ENCODE peak calls at places on chromosomes 12 and 14, in five cellular contexts. One of them, this sample, is unnamed.

GRCh38 chr14:23121401-23121800 is 2.3 kb upstream of the CEBPE start:
- DNase-seq in adipocyte: peak
- DNase-seq in vagina: no peak
- DNase-seq in hypothalamus: no peak
- DNase-seq in AG10803: peak
- DNase-seq in this sample: peak

GRCh38 chr14:93493054-93493453 is 62.3 kb downstream of the UNC79 start:
- DNase-seq in adipocyte: no peak
- DNase-seq in vagina: no peak
- DNase-seq in hypothalamus: no peak
- DNase-seq in AG10803: no peak
- DNase-seq in this sample: no peak

GRCh38 chr14:61567838-61568571 is 127.3 kb upstream of the HIF1A start:
- DNase-seq in adipocyte: no peak
- DNase-seq in vagina: peak
- DNase-seq in hypothalamus: no peak
- DNase-seq in AG10803: no peak
- DNase-seq in this sample: no peak

GRCh38 chr12:68290126-68290525 is 36.7 kb upstream of the IL22 start:
- DNase-seq in adipocyte: no peak
- DNase-seq in vagina: no peak
- DNase-seq in hypothalamus: no peak
- DNase-seq in AG10803: no peak
- DNase-seq in this sample: no peak

GRCh38 chr12:7542813-7543212 is 39.2 kb upstream of the CD163 start:
- DNase-seq in adipocyte: peak
- DNase-seq in vagina: no peak
- DNase-seq in hypothalamus: no peak
- DNase-seq in AG10803: peak
- DNase-seq in this sample: no peak

GRCh38 chr12:122096591-122097149 is 18.1 kb downstream of the MLXIP start:
- DNase-seq in adipocyte: no peak
- DNase-seq in vagina: no peak
- DNase-seq in hypothalamus: no peak
- DNase-seq in AG10803: peak
- DNase-seq in this sample: no peak

GRCh38 chr12:108598553-108599250 is 818 bp upstream of the TMEM119 start:
- DNase-seq in adipocyte: no peak
- DNase-seq in vagina: no peak
- DNase-seq in hypothalamus: no peak
- DNase-seq in AG10803: no peak
- DNase-seq in this sample: no peak

GRCh38 chr14:68596701-68597100 is 196.2 kb downstream of the ZFP36L1 start:
- DNase-seq in adipocyte: no peak
- DNase-seq in vagina: no peak
- DNase-seq in hypothalamus: no peak
- DNase-seq in AG10803: no peak
- DNase-seq in this sample: no peak

GRCh38 chr12:88538250-88538649 is 42.0 kb downstream of the KITLG start:
- DNase-seq in adipocyte: peak
- DNase-seq in vagina: no peak
- DNase-seq in hypothalamus: no peak
- DNase-seq in AG10803: peak
- DNase-seq in this sample: no peak

GRCh38 chr12:131104464-131105350 is 151.0 kb downstream of the ADGRD1 start:
- DNase-seq in adipocyte: peak
- DNase-seq in vagina: no peak
- DNase-seq in hypothalamus: peak
- DNase-seq in AG10803: peak
- DNase-seq in this sample: peak

GRCh38 chr12:1605129-1606020 is 11.0 kb upstream of the FBXL14 start:
- DNase-seq in adipocyte: peak
- DNase-seq in vagina: no peak
- DNase-seq in hypothalamus: peak
- DNase-seq in AG10803: peak
- DNase-seq in this sample: peak

GRCh38 chr12:98594050-98594853 is 766 bp downstream of the SLC25A3 start:
- DNase-seq in adipocyte: peak
- DNase-seq in vagina: no peak
- DNase-seq in hypothalamus: peak
- DNase-seq in AG10803: peak
- DNase-seq in this sample: no peak

GRCh38 chr12:114611145-114612018 is 72.6 kb downstream of the TBX3 start:
- DNase-seq in adipocyte: no peak
- DNase-seq in vagina: no peak
- DNase-seq in hypothalamus: no peak
- DNase-seq in AG10803: no peak
- DNase-seq in this sample: no peak

GRCh38 chr12:459050-459429 is 699 bp upstream of the B4GALNT3 start:
- DNase-seq in adipocyte: no peak
- DNase-seq in vagina: no peak
- DNase-seq in hypothalamus: no peak
- DNase-seq in AG10803: no peak
- DNase-seq in this sample: no peak

GRCh38 chr12:68538722-68539614 is 71.7 kb upstream of the RAP1B start:
- DNase-seq in adipocyte: peak
- DNase-seq in vagina: no peak
- DNase-seq in hypothalamus: no peak
- DNase-seq in AG10803: peak
- DNase-seq in this sample: peak

GRCh38 chr14:99784508-99784907 is 8.7 kb upstream of the EML1 start:
- DNase-seq in adipocyte: no peak
- DNase-seq in vagina: no peak
- DNase-seq in hypothalamus: no peak
- DNase-seq in AG10803: no peak
- DNase-seq in this sample: no peak

GRCh38 chr12:105060715-105061378 is 23.4 kb downstream of the ALDH1L2 start:
- DNase-seq in adipocyte: no peak
- DNase-seq in vagina: no peak
- DNase-seq in hypothalamus: no peak
- DNase-seq in AG10803: no peak
- DNase-seq in this sample: no peak

GRCh38 chr14:57297852-57298251 is 29.1 kb downstream of the AP5M1 start:
- DNase-seq in adipocyte: no peak
- DNase-seq in vagina: no peak
- DNase-seq in hypothalamus: no peak
- DNase-seq in AG10803: no peak
- DNase-seq in this sample: no peak

GRCh38 chr14:80564051-80564450 is 352.7 kb upstream of the DIO2 start:
- DNase-seq in adipocyte: no peak
- DNase-seq in vagina: no peak
- DNase-seq in hypothalamus: no peak
- DNase-seq in AG10803: no peak
- DNase-seq in this sample: no peak

GRCh38 chr12:12333407-12333831 is 16.6 kb downstream of the MANSC1 start:
- DNase-seq in adipocyte: no peak
- DNase-seq in vagina: no peak
- DNase-seq in hypothalamus: no peak
- DNase-seq in AG10803: no peak
- DNase-seq in this sample: no peak

GRCh38 chr12:49930515-49931288 is 19.8 kb upstream of the AQP2 start:
- DNase-seq in adipocyte: peak
- DNase-seq in vagina: no peak
- DNase-seq in hypothalamus: no peak
- DNase-seq in AG10803: peak
- DNase-seq in this sample: no peak

GRCh38 chr14:103105580-103106168 is 11.1 kb downstream of the EXOC3L4 start:
- DNase-seq in adipocyte: no peak
- DNase-seq in vagina: no peak
- DNase-seq in hypothalamus: no peak
- DNase-seq in AG10803: no peak
- DNase-seq in this sample: no peak

GRCh38 chr14:91330846-91331245 is 86.3 kb upstream of the GPR68 start:
- DNase-seq in adipocyte: no peak
- DNase-seq in vagina: no peak
- DNase-seq in hypothalamus: no peak
- DNase-seq in AG10803: no peak
- DNase-seq in this sample: no peak

GRCh38 chr14:23345987-23346692 is 6.5 kb downstream of the SLC22A17 start:
- DNase-seq in adipocyte: no peak
- DNase-seq in vagina: no peak
- DNase-seq in hypothalamus: no peak
- DNase-seq in AG10803: no peak
- DNase-seq in this sample: no peak

GRCh38 chr12:132143328-132144071 is 619 bp downstream of the DDX51 start:
- DNase-seq in adipocyte: peak
- DNase-seq in vagina: no peak
- DNase-seq in hypothalamus: no peak
- DNase-seq in AG10803: no peak
- DNase-seq in this sample: peak